ENCODE peak calls at places on chromosomes 3 and 15, in five cellular contexts. One of them, this sample, is unnamed.

GRCh38 chr15:85865070-85865684 is 70.5 kb upstream of the KLHL25 start:
- DNase-seq in psoas muscle: peak; percentile 25
- DNase-seq in NCI-H1436: no peak
- DNase-seq in activated T-helper 1 cell treated with Interleukin-2 at 50 U/mL for 16 hours: no peak
- DNase-seq in stimulated activated CD8-positive, alpha-beta memory T cell treated with anti-CD3 and anti-CD28 coated beads, Interleukin-7, amount 100 ng/mL, for 1 hour: no peak
- DNase-seq in this sample: no peak

GRCh38 chr3:61919371-61919770 is 358.0 kb downstream of the PTPRG start:
- DNase-seq in psoas muscle: no peak
- DNase-seq in stimulated activated CD8-positive, alpha-beta memory T cell treated with anti-CD3 and anti-CD28 coated beads, Interleukin-7, amount 100 ng/mL, for 1 hour: no peak
- DNase-seq in activated T-helper 1 cell treated with Interleukin-2 at 50 U/mL for 16 hours: no peak
- DNase-seq in NCI-H1436: no peak
- DNase-seq in this sample: no peak

GRCh38 chr15:68186671-68187397 is 18.3 kb downstream of the CALML4 start:
- DNase-seq in stimulated activated CD8-positive, alpha-beta memory T cell treated with anti-CD3 and anti-CD28 coated beads, Interleukin-7, amount 100 ng/mL, for 1 hour: no peak
- DNase-seq in NCI-H1436: no peak
- DNase-seq in activated T-helper 1 cell treated with Interleukin-2 at 50 U/mL for 16 hours: no peak
- DNase-seq in psoas muscle: no peak
- DNase-seq in this sample: no peak

GRCh38 chr3:78941587-78941986 is 826.2 kb downstream of the ROBO1 start:
- DNase-seq in psoas muscle: no peak
- DNase-seq in NCI-H1436: no peak
- DNase-seq in stimulated activated CD8-positive, alpha-beta memory T cell treated with anti-CD3 and anti-CD28 coated beads, Interleukin-7, amount 100 ng/mL, for 1 hour: no peak
- DNase-seq in activated T-helper 1 cell treated with Interleukin-2 at 50 U/mL for 16 hours: no peak
- DNase-seq in this sample: no peak

GRCh38 chr15:26015516-26015915 is 152.4 kb upstream of the ATP10A start:
- DNase-seq in NCI-H1436: no peak
- DNase-seq in psoas muscle: no peak
- DNase-seq in activated T-helper 1 cell treated with Interleukin-2 at 50 U/mL for 16 hours: no peak
- DNase-seq in stimulated activated CD8-positive, alpha-beta memory T cell treated with anti-CD3 and anti-CD28 coated beads, Interleukin-7, amount 100 ng/mL, for 1 hour: no peak
- DNase-seq in this sample: no peak

GRCh38 chr3:52093751-52094525 is 37.6 kb upstream of the DUSP7 start:
- DNase-seq in activated T-helper 1 cell treated with Interleukin-2 at 50 U/mL for 16 hours: no peak
- DNase-seq in NCI-H1436: no peak
- DNase-seq in stimulated activated CD8-positive, alpha-beta memory T cell treated with anti-CD3 and anti-CD28 coated beads, Interleukin-7, amount 100 ng/mL, for 1 hour: no peak
- DNase-seq in psoas muscle: no peak
- DNase-seq in this sample: no peak

GRCh38 chr3:13346481-13347389 is 73.4 kb downstream of the NUP210 start:
- DNase-seq in psoas muscle: peak; percentile 36
- DNase-seq in stimulated activated CD8-positive, alpha-beta memory T cell treated with anti-CD3 and anti-CD28 coated beads, Interleukin-7, amount 100 ng/mL, for 1 hour: peak; percentile 45
- DNase-seq in activated T-helper 1 cell treated with Interleukin-2 at 50 U/mL for 16 hours: peak; percentile 65
- DNase-seq in NCI-H1436: no peak
- DNase-seq in this sample: peak; percentile 52

GRCh38 chr3:169052465-169053302 is 610.8 kb downstream of the MECOM start:
- DNase-seq in psoas muscle: no peak
- DNase-seq in NCI-H1436: no peak
- DNase-seq in stimulated activated CD8-positive, alpha-beta memory T cell treated with anti-CD3 and anti-CD28 coated beads, Interleukin-7, amount 100 ng/mL, for 1 hour: no peak
- DNase-seq in activated T-helper 1 cell treated with Interleukin-2 at 50 U/mL for 16 hours: no peak
- DNase-seq in this sample: no peak

GRCh38 chr3:13852638-13853009 is 27.2 kb downstream of the WNT7A start:
- DNase-seq in NCI-H1436: no peak
- DNase-seq in psoas muscle: no peak
- DNase-seq in stimulated activated CD8-positive, alpha-beta memory T cell treated with anti-CD3 and anti-CD28 coated beads, Interleukin-7, amount 100 ng/mL, for 1 hour: no peak
- DNase-seq in activated T-helper 1 cell treated with Interleukin-2 at 50 U/mL for 16 hours: no peak
- DNase-seq in this sample: no peak

GRCh38 chr3:183253961-183254815 is 1.1 kb downstream of the B3GNT5 start:
- DNase-seq in activated T-helper 1 cell treated with Interleukin-2 at 50 U/mL for 16 hours: no peak
- DNase-seq in stimulated activated CD8-positive, alpha-beta memory T cell treated with anti-CD3 and anti-CD28 coated beads, Interleukin-7, amount 100 ng/mL, for 1 hour: no peak
- DNase-seq in psoas muscle: peak; percentile 53
- DNase-seq in NCI-H1436: peak; percentile 24
- DNase-seq in this sample: peak; percentile 30

GRCh38 chr3:82015241-82015640 is 253.8 kb upstream of the GBE1 start:
- DNase-seq in activated T-helper 1 cell treated with Interleukin-2 at 50 U/mL for 16 hours: no peak
- DNase-seq in NCI-H1436: no peak
- DNase-seq in stimulated activated CD8-positive, alpha-beta memory T cell treated with anti-CD3 and anti-CD28 coated beads, Interleukin-7, amount 100 ng/mL, for 1 hour: no peak
- DNase-seq in psoas muscle: no peak
- DNase-seq in this sample: no peak

GRCh38 chr3:185069583-185070030 is 83.3 kb downstream of the C3orf70 start:
- DNase-seq in activated T-helper 1 cell treated with Interleukin-2 at 50 U/mL for 16 hours: no peak
- DNase-seq in stimulated activated CD8-positive, alpha-beta memory T cell treated with anti-CD3 and anti-CD28 coated beads, Interleukin-7, amount 100 ng/mL, for 1 hour: no peak
- DNase-seq in psoas muscle: no peak
- DNase-seq in NCI-H1436: peak; percentile 49
- DNase-seq in this sample: no peak

GRCh38 chr15:90855139-90855538 is 13.2 kb upstream of the FURIN start:
- DNase-seq in stimulated activated CD8-positive, alpha-beta memory T cell treated with anti-CD3 and anti-CD28 coated beads, Interleukin-7, amount 100 ng/mL, for 1 hour: no peak
- DNase-seq in psoas muscle: no peak
- DNase-seq in activated T-helper 1 cell treated with Interleukin-2 at 50 U/mL for 16 hours: no peak
- DNase-seq in NCI-H1436: no peak
- DNase-seq in this sample: no peak

GRCh38 chr3:98388147-98388546 is 2.3 kb upstream of the OR5K3 start:
- DNase-seq in NCI-H1436: no peak
- DNase-seq in stimulated activated CD8-positive, alpha-beta memory T cell treated with anti-CD3 and anti-CD28 coated beads, Interleukin-7, amount 100 ng/mL, for 1 hour: no peak
- DNase-seq in psoas muscle: no peak
- DNase-seq in activated T-helper 1 cell treated with Interleukin-2 at 50 U/mL for 16 hours: no peak
- DNase-seq in this sample: no peak

GRCh38 chr15:40908095-40908494 is 13.8 kb downstream of the VPS18 start:
- DNase-seq in NCI-H1436: no peak
- DNase-seq in stimulated activated CD8-positive, alpha-beta memory T cell treated with anti-CD3 and anti-CD28 coated beads, Interleukin-7, amount 100 ng/mL, for 1 hour: no peak
- DNase-seq in activated T-helper 1 cell treated with Interleukin-2 at 50 U/mL for 16 hours: no peak
- DNase-seq in psoas muscle: no peak
- DNase-seq in this sample: no peak

GRCh38 chr3:123543950-123544349 is 40.9 kb downstream of the HACD2 start:
- DNase-seq in psoas muscle: no peak
- DNase-seq in stimulated activated CD8-positive, alpha-beta memory T cell treated with anti-CD3 and anti-CD28 coated beads, Interleukin-7, amount 100 ng/mL, for 1 hour: no peak
- DNase-seq in NCI-H1436: no peak
- DNase-seq in activated T-helper 1 cell treated with Interleukin-2 at 50 U/mL for 16 hours: no peak
- DNase-seq in this sample: no peak

GRCh38 chr15:70053703-70054229 is 44.0 kb downstream of the TLE3 start:
- DNase-seq in activated T-helper 1 cell treated with Interleukin-2 at 50 U/mL for 16 hours: no peak
- DNase-seq in psoas muscle: no peak
- DNase-seq in NCI-H1436: no peak
- DNase-seq in stimulated activated CD8-positive, alpha-beta memory T cell treated with anti-CD3 and anti-CD28 coated beads, Interleukin-7, amount 100 ng/mL, for 1 hour: no peak
- DNase-seq in this sample: no peak

GRCh38 chr3:130841357-130841756 is 52.5 kb upstream of the ATP2C1 start:
- DNase-seq in NCI-H1436: no peak
- DNase-seq in stimulated activated CD8-positive, alpha-beta memory T cell treated with anti-CD3 and anti-CD28 coated beads, Interleukin-7, amount 100 ng/mL, for 1 hour: no peak
- DNase-seq in psoas muscle: no peak
- DNase-seq in activated T-helper 1 cell treated with Interleukin-2 at 50 U/mL for 16 hours: no peak
- DNase-seq in this sample: no peak